ENCODE peak calls at places on chromosome 14, in nine cellular contexts. M is neural crest cell; B is cardiac fibroblast; N is bronchial epithelial cell; E is colonic mucosa; O is CD4-positive, alpha-beta T cell; A is natural killer cell; I is neural progenitor cell; F is astrocyte of the spinal cord. T is an unnamed sample.

GRCh38 chr14:105485720-105486332 is 860 bp upstream of the CRIP1 start:
- DNase-seq in M (peak), B (no peak), N (no peak), E (peak), O (peak), A (no peak), I (peak), F (no peak), T (peak)

GRCh38 chr14:30808576-30808975 is 65.8 kb upstream of the COCH start:
- DNase-seq in M (no peak), B (no peak), N (peak), E (no peak), O (no peak), A (no peak), I (no peak), F (peak), T (no peak)

GRCh38 chr14:55976219-55976618 is 142.0 kb upstream of the PELI2 start:
- DNase-seq in M (no peak), B (no peak), N (no peak), E (peak), O (no peak), A (no peak), I (no peak), F (no peak), T (no peak)

GRCh38 chr14:102819176-102819628 is 42.0 kb downstream of the TRAF3 start:
- DNase-seq in M (no peak), B (no peak), N (peak), E (peak), O (peak), A (no peak), I (no peak), F (no peak), T (no peak)

GRCh38 chr14:75222208-75222701 is 45.8 kb upstream of the TMED10 start:
- DNase-seq in M (no peak), B (peak), N (peak), E (no peak), O (no peak), A (no peak), I (no peak), F (peak), T (peak)

GRCh38 chr14:97380539-97380941 is 583.4 kb downstream of the VRK1 start:
- DNase-seq in M (no peak), B (no peak), N (peak), E (no peak), O (no peak), A (peak), I (no peak), F (no peak), T (no peak)

GRCh38 chr14:92540472-92541048 is 27.0 kb downstream of the RIN3 start:
- DNase-seq in M (no peak), B (peak), N (peak), E (peak), O (no peak), A (no peak), I (no peak), F (peak), T (no peak)

GRCh38 chr14:96086574-96087077 is 47.5 kb downstream of the C14orf132 start:
- DNase-seq in M (no peak), B (no peak), N (peak), E (no peak), O (no peak), A (no peak), I (no peak), F (peak), T (no peak)

GRCh38 chr14:85426068-85426935 is 103.6 kb upstream of the FLRT2 start:
- DNase-seq in M (no peak), B (no peak), N (no peak), E (no peak), O (no peak), A (no peak), I (no peak), F (no peak), T (no peak)

GRCh38 chr14:74611672-74612345 is at the start of gene LTBP2:
- DNase-seq in M (no peak), B (no peak), N (no peak), E (no peak), O (peak), A (no peak), I (peak), F (peak), T (peak)

GRCh38 chr14:28652782-28653181 is 113.8 kb upstream of the FOXG1 start:
- DNase-seq in M (no peak), B (peak), N (peak), E (no peak), O (no peak), A (no peak), I (no peak), F (peak), T (no peak)

GRCh38 chr14:98959958-98960616 is 311.9 kb downstream of the BCL11B start:
- DNase-seq in M (no peak), B (no peak), N (no peak), E (no peak), O (no peak), A (no peak), I (no peak), F (no peak), T (no peak)

GRCh38 chr14:100904307-100905019 is 941 bp upstream of the RTL1 start:
- DNase-seq in M (peak), B (no peak), N (no peak), E (peak), O (no peak), A (no peak), I (peak), F (no peak), T (no peak)
- TF ChIP-seq CTCF in M (peak), B (peak), N (no peak), E (no peak), O (no peak), A (no peak), I (peak), F (peak), T (no peak)

GRCh38 chr14:91375748-91376452 is 41.7 kb downstream of the CCDC88C start:
- DNase-seq in M (no peak), B (no peak), N (no peak), E (no peak), O (no peak), A (no peak), I (no peak), F (no peak), T (no peak)
- TF ChIP-seq CTCF in M (no peak), B (no peak), N (no peak), E (no peak), O (no peak), A (no peak), I (no peak), F (no peak), T (no peak)

DNA sequence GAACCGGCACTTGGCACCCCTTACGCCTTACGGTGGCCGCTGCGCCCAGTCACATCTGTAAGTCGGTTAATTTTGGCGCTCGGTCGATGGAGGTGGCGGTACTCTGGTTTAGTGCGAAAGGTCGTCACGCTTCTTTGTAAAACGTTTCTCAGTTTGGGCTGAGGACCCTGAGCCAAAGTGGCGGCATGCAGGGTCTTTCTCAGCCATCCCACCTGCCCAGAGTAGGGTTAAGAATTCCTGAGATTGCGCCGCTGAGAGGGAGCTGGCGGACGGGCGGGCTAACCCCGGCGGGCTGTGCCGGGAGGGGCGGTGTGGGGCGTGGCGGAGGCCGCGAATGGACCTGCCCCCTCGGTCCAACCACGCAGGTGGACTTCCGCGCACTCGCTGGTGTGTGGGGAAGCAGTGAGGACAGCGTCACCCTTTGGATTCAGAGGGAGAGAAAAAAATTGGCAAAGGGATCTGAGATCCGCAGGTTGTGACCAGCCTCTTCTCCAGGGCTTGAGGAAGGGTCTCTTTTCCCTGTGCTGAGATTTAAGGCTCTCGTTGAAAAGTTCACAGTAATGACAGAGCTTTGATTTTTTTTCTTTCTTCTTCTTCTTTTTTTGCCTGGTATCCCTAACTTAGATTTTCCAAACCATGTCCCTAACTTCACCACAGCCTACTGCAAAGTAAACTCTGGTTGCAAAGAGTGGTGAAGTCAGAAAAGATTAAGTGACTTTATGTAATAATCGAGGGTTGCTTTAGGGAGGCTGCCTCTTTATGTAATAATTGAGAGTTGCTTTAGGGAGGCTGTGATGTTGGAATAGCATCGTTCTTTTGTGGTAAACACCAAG is 602 bp upstream of the FBXO33 start:
- DNase-seq in M (peak), B (peak), N (peak), E (peak), O (peak), A (peak), I (peak), F (peak), T (peak)
- TF ChIP-seq CTCF in M (no peak), B (no peak), N (peak), E (no peak), O (no peak), A (no peak), I (no peak), F (peak), T (no peak)

GRCh38 chr14:25237845-25238244 is 187.9 kb upstream of the STXBP6 start:
- DNase-seq in M (no peak), B (peak), N (peak), E (peak), O (no peak), A (no peak), I (peak), F (no peak), T (no peak)
- TF ChIP-seq CTCF in M (peak), B (no peak), N (peak), E (no peak), O (no peak), A (no peak), I (peak), F (no peak), T (no peak)

GRCh38 chr14:21941885-21942284 is 268.3 kb upstream of the OR4E1 start:
- DNase-seq in M (no peak), B (no peak), N (no peak), E (no peak), O (no peak), A (no peak), I (no peak), F (no peak), T (no peak)

GRCh38 chr14:21940887-21941855 is 267.6 kb upstream of the OR4E1 start:
- DNase-seq in M (peak), B (peak), N (peak), E (no peak), O (peak), A (no peak), I (peak), F (peak), T (no peak)
- TF ChIP-seq CTCF in M (peak), B (peak), N (peak), E (peak), O (peak), A (peak), I (peak), F (peak), T (no peak)

T was measured in activated B cell treated with CpG ODN at 0.5 μM for 24 hours.